ENCODE peak calls at places on chromosomes 3 and 15, in five cellular contexts. K is GM12865; Q is tibial nerve; C is activated CD8-positive, alpha-beta memory T cell treated with anti-CD3 and anti-CD28 coated beads, Interleukin-2, amount 50 U/mL, for 48 hours; J is HCT116. V is an unnamed sample.

GRCh38 chr3:34934660-34935059 is 704.7 kb upstream of the ARPP21 start:
- DNase-seq in C (no peak), K (no peak), J (no peak), Q (no peak), V (no peak)

GRCh38 chr15:101156061-101156460 is 95.8 kb downstream of the CHSY1 start:
- DNase-seq in Q (no peak), C (no peak), J (no peak), K (no peak), V (no peak)

GRCh38 chr15:62928996-62929350 is 113.6 kb upstream of the TPM1 start:
- DNase-seq in C (no peak), J (peak; percentile 10), Q (no peak), K (no peak), V (no peak)

GRCh38 chr3:78519281-78519680 is 1248.5 kb downstream of the ROBO1 start:
- DNase-seq in K (no peak), C (no peak), J (no peak), Q (no peak), V (no peak)

GRCh38 chr3:155323063-155323666 is 29.7 kb upstream of the STRIT1 start:
- DNase-seq in K (peak; percentile 76), J (peak; percentile 68), C (no peak), Q (peak; percentile 73), V (peak; percentile 76)

GRCh38 chr3:48273594-48274211 is 32.8 kb downstream of the ZNF589 start:
- DNase-seq in Q (peak; percentile 68), K (peak; percentile 74), J (peak; percentile 56), C (peak; percentile 71), V (peak; percentile 13)

GRCh38 chr15:83320831-83321230 is 36.4 kb upstream of the BNC1 start:
- DNase-seq in K (no peak), C (no peak), J (no peak), Q (no peak), V (no peak)

GRCh38 chr15:71183063-71183462 is 67.8 kb downstream of the THSD4 start:
- DNase-seq in C (no peak), J (no peak), Q (no peak), K (no peak), V (no peak)

GRCh38 chr3:131036200-131036816 is 9.6 kb downstream of the NEK11 start:
- DNase-seq in Q (no peak), K (no peak), C (no peak), J (no peak), V (no peak)

GRCh38 chr15:89130194-89130593 is 41.9 kb downstream of the ABHD2 start:
- DNase-seq in J (no peak), C (no peak), Q (no peak), K (peak; percentile 15), V (no peak)

GRCh38 chr15:44137750-44138149 is 57.3 kb downstream of the FRMD5 start:
- DNase-seq in C (no peak), J (no peak), Q (no peak), K (no peak), V (no peak)

GRCh38 chr3:10683106-10683505 is 132.9 kb upstream of the SLC6A11 start:
- DNase-seq in Q (no peak), C (no peak), J (no peak), K (no peak), V (no peak)

GRCh38 chr3:160378331-160379109 is 20.5 kb downstream of the IFT80 start:
- DNase-seq in J (no peak), Q (no peak), C (no peak), K (no peak), V (no peak)

GRCh38 chr15:49168026-49168425 is 2.0 kb upstream of the GALK2 start:
- DNase-seq in K (no peak), C (no peak), J (no peak), Q (no peak), V (no peak)

GRCh38 chr15:47384316-47384715 is 333.0 kb upstream of the SEMA6D start:
- DNase-seq in J (no peak), C (no peak), Q (peak; percentile 12), K (no peak), V (no peak)

GRCh38 chr15:47582283-47582682 is 135.0 kb upstream of the SEMA6D start:
- DNase-seq in C (no peak), J (no peak), K (no peak), Q (no peak), V (no peak)

GRCh38 chr15:63683343-63683951 is 86.3 kb downstream of the FBXL22 start:
- DNase-seq in C (no peak), Q (no peak), K (no peak), J (no peak), V (no peak)

GRCh38 chr3:33751320-33751719 is 33.3 kb upstream of the CLASP2 start:
- DNase-seq in J (no peak), C (no peak), Q (no peak), K (no peak), V (no peak)

GRCh38 chr3:135041586-135041985 is 246.5 kb downstream of the EPHB1 start:
- DNase-seq in Q (no peak), C (no peak), K (no peak), J (no peak), V (no peak)

GRCh38 chr3:143503325-143503885 is 344.9 kb downstream of the SLC9A9 start:
- DNase-seq in K (no peak), C (no peak), J (no peak), Q (no peak), V (no peak)

GRCh38 chr15:94523873-94524272 is 292.5 kb downstream of the MCTP2 start:
- DNase-seq in K (no peak), J (no peak), Q (no peak), C (no peak), V (no peak)

GRCh38 chr3:138944842-138945645 is 1.9 kb downstream of the FOXL2 start:
- DNase-seq in C (peak; percentile 70), J (no peak), Q (no peak), K (no peak), V (no peak)

GRCh38 chr15:26901036-26901435 is 34.2 kb downstream of the GABRA5 start:
- DNase-seq in C (no peak), K (no peak), Q (no peak), J (no peak), V (no peak)

GRCh38 chr3:76107935-76108570 is 322.7 kb upstream of the ZNF717 start:
- DNase-seq in K (peak; percentile 34), Q (peak; percentile 15), C (no peak), J (peak; percentile 0), V (no peak)

GRCh38 chr15:48090115-48090514 is 30.7 kb upstream of the SLC24A5 start:
- DNase-seq in C (no peak), Q (no peak), J (no peak), K (no peak), V (no peak)

GRCh38 chr15:64205202-64205601 is 42.4 kb upstream of the PPIB start:
- DNase-seq in K (no peak), C (no peak), Q (no peak), J (no peak), V (no peak)

V was measured in smooth muscle cell of the brain vasculature.